ENCODE peak calls at places on chromosomes 12 and 14, in six cellular contexts. F is activated B cell treated with CpG ODN at 0.5 μM for 24 hours, E is lower leg skin, U is GM10248, N is gastrocnemius medialis, R is nephron progenitor cell. S is an unnamed sample.
A peak's percentile ranks its signal among the peaks of the same experiment; 100 is the strongest.

GRCh38 chr12:26524862-26525465 is 308.0 kb downstream of the ITPR2 start:
- DNase-seq in F (no peak), E (no peak), U (no peak), N (no peak), R (no peak), S (peak; percentile 24)

GRCh38 chr14:35261774-35262173 is 30.4 kb upstream of the PSMA6 start:
- DNase-seq in F (no peak), E (no peak), U (no peak), N (no peak), R (no peak), S (no peak)

GRCh38 chr12:68264864-68265256 is 11.5 kb upstream of the IL22 start:
- DNase-seq in F (no peak), E (no peak), U (no peak), N (no peak), R (no peak), S (no peak)

GRCh38 chr14:98952595-98953325 is 319.2 kb downstream of the BCL11B start:
- DNase-seq in F (no peak), E (peak; percentile 50), U (no peak), N (no peak), R (no peak), S (peak; percentile 28)

GRCh38 chr14:106276326-106277267 is 750.2 kb downstream of the TMEM121 start:
- DNase-seq in F (no peak), E (no peak), U (no peak), N (no peak), R (no peak), S (no peak)

GRCh38 chr14:55789442-55789841 is 209.4 kb downstream of the KTN1 start:
- DNase-seq in F (no peak), E (no peak), U (no peak), N (no peak), R (no peak), S (no peak)

GRCh38 chr12:40229690-40230651 is 5.2 kb downstream of the LRRK2 start:
- DNase-seq in F (no peak), E (no peak), U (no peak), N (no peak), R (no peak), S (no peak)

GRCh38 chr14:104784846-104785707 is 10.5 kb downstream of the AKT1 start:
- DNase-seq in F (no peak), E (no peak), U (no peak), N (no peak), R (no peak), S (peak; percentile 47)

GRCh38 chr12:71157601-71158233 is at the start of gene TSPAN8:
- DNase-seq in F (no peak), E (no peak), U (no peak), N (peak; percentile 30), R (no peak), S (peak; percentile 57)

GRCh38 chr12:45284096-45284901 is 68.4 kb downstream of the ANO6 start:
- DNase-seq in F (no peak), E (no peak), U (no peak), N (no peak), R (peak; percentile 12), S (peak; percentile 56)

DNA sequence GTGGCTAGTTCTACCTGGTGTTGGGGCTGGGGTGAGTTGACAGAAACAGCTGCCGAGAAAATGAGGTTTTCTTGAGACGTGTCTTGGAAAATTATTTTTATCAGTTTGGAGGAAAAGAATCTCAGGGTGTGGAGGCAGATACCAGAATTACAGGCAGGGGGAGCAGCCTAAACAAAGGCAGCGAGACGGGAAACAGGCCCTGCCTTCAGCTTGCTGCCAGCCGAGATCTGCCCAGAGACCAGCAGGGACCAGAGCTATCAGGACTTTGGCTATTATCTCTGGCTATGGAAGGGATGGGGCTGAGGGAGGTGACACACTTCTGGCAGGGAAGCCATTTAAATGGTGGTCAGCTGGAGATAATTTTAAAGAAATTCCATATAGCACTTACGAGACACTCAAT is 25.7 kb downstream of the SYNDIG1L start:
- DNase-seq in F (no peak), E (no peak), U (no peak), N (no peak), R (no peak), S (peak; percentile 13)
- TF ChIP-seq CTCF in F (no peak), E (no peak), U (no peak), N (no peak), R (no peak), S (no peak)

GRCh38 chr14:22434901-22435565 is 154.0 kb downstream of the DAD1 start:
- DNase-seq in F (no peak), E (no peak), U (no peak), N (no peak), R (no peak), S (peak; percentile 36)

GRCh38 chr14:22429546-22429945 is 159.5 kb downstream of the DAD1 start:
- DNase-seq in F (no peak), E (no peak), U (no peak), N (no peak), R (no peak), S (no peak)

GRCh38 chr14:22432348-22432976 is 156.6 kb downstream of the DAD1 start:
- DNase-seq in F (no peak), E (peak; percentile 51), U (no peak), N (no peak), R (no peak), S (peak; percentile 98)

GRCh38 chr14:22433059-22433458 is 156.0 kb downstream of the DAD1 start:
- DNase-seq in F (no peak), E (no peak), U (no peak), N (no peak), R (no peak), S (peak; percentile 85)

DNA sequence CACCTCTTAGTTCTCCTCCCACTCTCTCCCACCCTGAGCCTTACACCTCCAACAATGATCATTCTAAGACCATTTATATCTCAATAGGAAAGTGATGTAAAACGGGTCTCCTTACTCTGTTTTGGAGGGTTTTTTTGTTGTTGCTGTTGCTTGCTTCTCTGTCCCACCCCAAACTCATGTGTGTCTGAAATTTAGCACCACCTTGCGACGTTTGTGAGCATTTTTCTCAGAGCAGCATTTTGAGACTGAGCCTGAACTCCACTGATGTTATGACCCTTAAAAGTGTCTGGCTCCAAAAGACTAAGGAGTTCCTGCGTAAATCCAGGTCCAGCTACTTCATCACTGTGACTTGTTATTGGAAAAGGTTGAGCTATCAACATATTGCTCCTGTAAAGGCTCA is 155.0 kb downstream of the DAD1 start:
- DNase-seq in F (no peak), E (no peak), U (no peak), N (no peak), R (no peak), S (peak; percentile 65)
- TF ChIP-seq CTCF in F (no peak), E (no peak), U (no peak), N (no peak), R (no peak), S (peak; percentile 55)

GRCh38 chr14:23093526-23093925 is 1.4 kb downstream of the ACIN1 start:
- DNase-seq in F (no peak), E (no peak), U (no peak), N (no peak), R (no peak), S (no peak)

GRCh38 chr14:23093993-23094665 is 807 bp downstream of the ACIN1 start:
- DNase-seq in F (no peak), E (no peak), U (no peak), N (no peak), R (no peak), S (no peak)

GRCh38 chr14:23095196-23096108 is at the start of gene C14orf119:
- DNase-seq in F (peak; percentile 77), E (peak; percentile 100), U (peak; percentile 99), N (peak; percentile 100), R (peak; percentile 100), S (peak; percentile 100)

GRCh38 chr14:23093104-23093503 is 1.8 kb downstream of the ACIN1 start:
- DNase-seq in F (no peak), E (no peak), U (no peak), N (no peak), R (no peak), S (no peak)

DNA sequence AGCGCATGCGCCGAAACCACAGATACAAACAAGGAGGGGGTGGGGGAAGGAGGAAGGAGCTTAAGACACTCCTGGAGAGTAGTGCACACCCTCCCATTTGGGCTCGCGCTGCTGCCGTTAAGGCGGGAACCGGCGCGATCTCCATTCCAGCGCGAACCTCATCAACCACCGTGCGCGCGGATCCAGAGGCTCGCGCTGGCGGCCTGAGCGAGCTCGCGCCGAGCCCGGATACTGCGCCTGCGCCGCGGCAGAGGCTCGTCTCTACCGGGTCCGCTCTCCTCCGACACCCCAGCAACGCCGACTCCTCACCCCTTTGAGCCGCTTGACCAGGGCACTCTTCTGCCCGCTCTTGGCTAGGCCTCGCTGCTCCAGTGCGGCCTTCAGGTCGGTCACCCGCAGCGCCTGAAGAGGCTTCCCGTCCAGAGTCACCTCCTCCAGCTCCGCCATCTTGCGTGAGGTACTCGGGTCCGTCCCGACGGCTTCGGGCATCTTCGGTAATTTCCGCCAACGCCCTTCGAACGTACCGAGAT is at the start of gene ACIN1:
- DNase-seq in F (peak; percentile 97), E (peak; percentile 76), U (peak; percentile 77), N (peak; percentile 35), R (peak; percentile 77), S (peak; percentile 93)
- TF ChIP-seq CTCF in F (no peak), E (no peak), U (no peak), N (no peak), R (no peak), S (no peak)

DNA sequence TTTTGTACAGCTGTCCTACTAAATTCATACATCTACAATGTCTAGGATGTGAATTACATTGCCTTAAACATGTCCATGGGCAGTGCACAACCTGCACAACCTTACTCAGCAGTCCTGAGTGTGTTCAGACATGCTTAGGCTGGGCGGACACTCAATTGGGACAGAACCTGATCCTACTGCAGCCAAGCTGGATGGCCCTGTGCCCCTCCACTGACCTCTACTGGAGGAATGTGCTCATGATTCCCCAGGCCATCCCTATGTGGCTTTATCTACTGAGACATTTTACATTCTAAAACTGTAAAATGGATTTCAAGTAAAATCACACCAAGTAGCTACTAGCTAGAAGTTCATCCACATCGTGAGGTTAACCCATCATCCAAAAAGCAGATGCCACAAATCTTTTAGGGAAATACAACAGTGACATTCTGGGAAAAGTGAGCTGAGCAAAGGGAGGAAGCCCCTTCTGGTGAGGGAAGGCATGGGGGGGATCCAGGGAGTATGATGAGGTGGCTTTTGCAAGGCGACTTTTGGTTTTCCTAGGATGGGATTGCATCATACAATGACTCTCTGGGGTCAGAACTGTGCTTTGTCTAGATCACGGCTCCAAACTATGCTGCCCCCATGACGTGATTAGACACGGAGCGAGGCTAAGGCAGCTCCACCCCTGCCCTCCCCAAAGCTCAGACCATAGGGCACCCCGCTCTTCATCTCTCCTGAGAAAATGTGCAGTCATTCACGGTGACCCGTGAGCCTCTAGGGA is 911.7 kb upstream of the TMEM132C start:
- DNase-seq in F (no peak), E (no peak), U (no peak), N (no peak), R (no peak), S (peak; percentile 44)
- TF ChIP-seq CTCF in F (no peak), E (no peak), U (no peak), N (no peak), R (peak; percentile 43), S (peak; percentile 63)

GRCh38 chr12:89707992-89708792 is 446 bp downstream of the ATP2B1 start:
- DNase-seq in F (peak; percentile 58), E (peak; percentile 35), U (peak; percentile 24), N (peak; percentile 5), R (peak; percentile 57), S (peak; percentile 28)
- TF ChIP-seq CTCF in F (no peak), E (no peak), U (peak; percentile 51), N (no peak), R (no peak), S (no peak)

S was measured in A673.